ENCODE peak calls at places on chromosomes 13 and 19, in four cellular contexts. O is dorsolateral prefrontal cortex, M is thoracic aorta, I is WERI-Rb-1. G is an unnamed sample.

GRCh38 chr19:40735003-40735771 is 15.1 kb downstream of the ACTMAP start:
- DNase-seq in O (no peak), M (no peak), I (no peak), G (no peak)

GRCh38 chr13:98432638-98433037 is 144.3 kb downstream of the STK24 start:
- DNase-seq in O (no peak), M (no peak), I (no peak), G (no peak)

GRCh38 chr19:12779162-12779993 is 4.0 kb upstream of the HOOK2 start:
- DNase-seq in O (no peak), M (no peak), I (peak; percentile 50), G (peak; percentile 47)

GRCh38 chr19:8615813-8616596 is 5.5 kb upstream of the ADAMTS10 start:
- DNase-seq in O (no peak), M (no peak), I (peak; percentile 64), G (peak; percentile 84)

GRCh38 chr13:73216381-73216831 is 157.6 kb downstream of the KLF5 start:
- DNase-seq in O (no peak), M (no peak), I (no peak), G (no peak)

GRCh38 chr19:28578208-28578607 is 634.7 kb downstream of the UQCRFS1 start:
- DNase-seq in O (no peak), M (no peak), I (no peak), G (no peak)

GRCh38 chr19:57351867-57352266 is 796 bp downstream of the ZNF304 start:
- DNase-seq in O (no peak), M (no peak), I (no peak), G (no peak)

GRCh38 chr19:31232871-31233270 is 116.4 kb downstream of the TSHZ3 start:
- DNase-seq in O (no peak), M (no peak), I (no peak), G (no peak)

GRCh38 chr13:32731576-32731975 is 145.3 kb downstream of the PDS5B start:
- DNase-seq in O (no peak), M (no peak), I (no peak), G (no peak)

GRCh38 chr19:2240881-2241760 is 4.5 kb downstream of the SF3A2 start:
- DNase-seq in O (no peak), M (no peak), I (no peak), G (no peak)

GRCh38 chr19:28502879-28503734 is 709.8 kb downstream of the UQCRFS1 start:
- DNase-seq in O (no peak), M (no peak), I (no peak), G (no peak)

GRCh38 chr19:4064073-4064550 is 2.6 kb downstream of the ZBTB7A start:
- DNase-seq in O (no peak), M (no peak), I (no peak), G (no peak)

GRCh38 chr19:34475026-34475974 is 6.3 kb upstream of the WTIP start:
- DNase-seq in O (no peak), M (no peak), I (no peak), G (no peak)

GRCh38 chr13:110102053-110102452 is 204.9 kb downstream of the COL4A1 start:
- DNase-seq in O (no peak), M (no peak), I (no peak), G (no peak)

GRCh38 chr19:46191972-46192371 is 37.6 kb upstream of the IGFL1 start:
- DNase-seq in O (no peak), M (no peak), I (no peak), G (no peak)

GRCh38 chr13:20426766-20427448 is 98.8 kb downstream of the CRYL1 start:
- DNase-seq in O (no peak), M (no peak), I (no peak), G (no peak)

GRCh38 chr19:17125728-17126677 is 50.4 kb downstream of the MYO9B start:
- DNase-seq in O (peak; percentile 65), M (peak; percentile 41), I (peak; percentile 69), G (peak; percentile 65)

GRCh38 chr13:44422755-44423643 is 49.4 kb downstream of the SERP2 start:
- DNase-seq in O (no peak), M (no peak), I (no peak), G (no peak)

GRCh38 chr19:41546386-41546789 is 29.6 kb upstream of the CEACAM21 start:
- DNase-seq in O (no peak), M (no peak), I (no peak), G (no peak)

GRCh38 chr19:31214086-31214485 is 135.2 kb downstream of the TSHZ3 start:
- DNase-seq in O (no peak), M (peak; percentile 34), I (no peak), G (no peak)

GRCh38 chr13:56864451-56864850 is 276.3 kb upstream of the PRR20A start:
- DNase-seq in O (no peak), M (no peak), I (no peak), G (no peak)

GRCh38 chr19:27779953-27780352 is 1433.0 kb downstream of the UQCRFS1 start:
- DNase-seq in O (no peak), M (no peak), I (no peak), G (no peak)

GRCh38 chr19:6501740-6502648 is at the start of gene TUBB4A:
- DNase-seq in O (peak; percentile 94), M (no peak), I (peak; percentile 56), G (peak; percentile 80)

GRCh38 chr13:39452412-39452811 is 150.6 kb downstream of the LHFPL6 start:
- DNase-seq in O (no peak), M (no peak), I (no peak), G (no peak)

DNA sequence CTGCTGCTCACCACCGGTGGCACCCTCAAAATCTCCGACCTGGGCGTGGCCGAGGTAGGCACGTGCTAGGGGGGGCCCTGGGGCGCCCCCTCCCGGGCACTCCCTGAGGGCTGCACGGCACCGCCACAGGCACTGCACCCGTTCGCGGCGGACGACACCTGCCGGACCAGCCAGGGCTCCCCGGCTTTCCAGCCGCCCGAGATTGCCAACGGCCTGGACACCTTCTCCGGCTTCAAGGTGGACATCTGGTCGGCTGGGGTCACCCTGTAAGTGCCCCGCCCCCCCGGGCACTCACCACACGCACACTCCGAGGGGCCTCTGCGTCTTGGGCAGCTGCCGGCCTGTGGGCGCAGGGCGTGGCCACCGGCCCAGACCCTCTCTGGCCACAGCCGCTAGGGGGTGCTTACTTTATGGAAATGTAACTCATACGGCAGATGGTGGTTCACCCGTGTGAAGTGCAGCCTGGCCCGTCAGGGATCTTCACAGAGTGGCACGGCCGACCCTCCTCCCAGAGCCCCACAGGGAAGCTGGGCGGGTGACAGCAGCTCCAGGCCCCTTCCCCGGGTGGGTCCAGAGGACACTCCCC is 15.0 kb downstream of the STK11 start:
- DNase-seq in O (no peak), M (no peak), I (peak; percentile 90), G (peak; percentile 51)
- TF ChIP-seq CTCF in O (no peak), M (no peak), I (peak; percentile 84), G (no peak)

GRCh38 chr13:50188696-50189095 is 173.5 kb downstream of the KCNRG start:
- DNase-seq in O (no peak), M (no peak), I (no peak), G (no peak)

GRCh38 chr13:50187352-50188029 is 172.2 kb downstream of the KCNRG start:
- DNase-seq in O (no peak), M (no peak), I (no peak), G (no peak)

GRCh38 chr13:50191004-50191403 is 175.8 kb downstream of the KCNRG start:
- DNase-seq in O (no peak), M (no peak), I (no peak), G (no peak)

GRCh38 chr13:50192272-50192813 is 177.1 kb downstream of the KCNRG start:
- DNase-seq in O (no peak), M (no peak), I (no peak), G (no peak)

GRCh38 chr13:50189450-50189849 is 174.2 kb downstream of the KCNRG start:
- DNase-seq in O (no peak), M (no peak), I (no peak), G (no peak)
- TF ChIP-seq CTCF in O (no peak), M (no peak), I (peak; percentile 3), G (no peak)

GRCh38 chr13:65882810-65883209 is 1347.3 kb downstream of the PCDH9 start:
- DNase-seq in O (no peak), M (no peak), I (no peak), G (no peak)
- TF ChIP-seq CTCF in O (no peak), M (peak; percentile 15), I (no peak), G (peak; percentile 54)

GRCh38 chr19:33100894-33101644 is 20.1 kb downstream of the GPATCH1 start:
- DNase-seq in O (no peak), M (no peak), I (no peak), G (no peak)

GRCh38 chr19:33098023-33098652 is 17.2 kb downstream of the GPATCH1 start:
- DNase-seq in O (no peak), M (no peak), I (no peak), G (no peak)

GRCh38 chr19:33108161-33108560 is 23.8 kb upstream of the WDR88 start:
- DNase-seq in O (no peak), M (no peak), I (no peak), G (no peak)

GRCh38 chr19:33102893-33103292 is 21.9 kb downstream of the GPATCH1 start:
- DNase-seq in O (no peak), M (no peak), I (no peak), G (no peak)
- TF ChIP-seq CTCF in O (no peak), M (no peak), I (no peak), G (no peak)

DNA sequence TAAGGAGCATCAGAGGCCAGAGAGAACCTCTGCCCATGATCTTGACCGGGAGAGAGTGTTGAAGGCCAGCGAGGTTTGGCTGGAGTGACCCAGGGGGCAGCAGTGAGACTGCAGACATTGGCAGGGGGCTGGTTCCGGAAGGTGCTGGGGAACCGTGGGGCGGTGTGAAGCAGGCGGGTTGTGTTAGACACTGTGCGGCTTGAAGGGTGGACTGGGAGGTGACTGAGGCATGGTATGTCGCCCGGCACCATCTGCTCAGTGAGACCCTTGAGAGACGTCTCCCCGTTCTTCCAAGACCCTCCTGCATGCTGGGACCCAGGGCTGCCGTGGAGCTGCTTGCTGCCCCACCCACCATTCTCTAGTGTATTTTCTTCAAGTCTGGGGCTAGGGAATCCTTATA is 24.6 kb downstream of the CARM1 start:
- DNase-seq in O (no peak), M (no peak), I (no peak), G (peak; percentile 67)
- TF ChIP-seq CTCF in O (no peak), M (no peak), I (peak; percentile 56), G (no peak)

GRCh38 chr13:112782433-112783010 is 92.7 kb downstream of the ATP11A start:
- DNase-seq in O (no peak), M (no peak), I (no peak), G (no peak)
- TF ChIP-seq CTCF in O (no peak), M (no peak), I (no peak), G (no peak)

DNA sequence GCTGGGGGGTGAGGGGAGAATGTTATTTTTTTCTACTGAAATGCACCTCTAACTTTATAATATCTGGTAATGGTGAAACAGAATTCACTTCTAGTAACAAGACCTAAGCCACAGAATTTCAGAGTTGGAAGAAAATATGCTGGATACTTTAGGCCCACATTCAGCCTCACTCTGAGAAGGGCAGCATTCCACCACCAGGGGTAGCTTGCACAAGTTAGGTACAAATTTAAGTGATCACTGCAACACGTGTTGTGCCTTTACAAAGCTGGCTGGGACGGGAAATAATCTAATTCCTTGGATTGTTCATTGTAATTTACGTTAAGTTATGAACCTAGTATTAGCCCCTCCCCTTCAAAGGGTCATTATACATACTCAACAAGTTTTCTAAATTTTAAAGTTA is 192.3 kb downstream of the RGCC start:
- DNase-seq in O (no peak), M (no peak), I (no peak), G (no peak)
- TF ChIP-seq CTCF in O (no peak), M (no peak), I (peak; percentile 22), G (no peak)